ENCODE peak calls at places on chromosomes 7 and 10, in five cellular contexts. P, N, S, A and C are unnamed samples.

GRCh38 chr10:124416733-124417132 is 2.0 kb downstream of the OAT start:
- DNase-seq in P (no peak), N (no peak), S (peak; percentile 74), A (no peak), C (no peak)

GRCh38 chr7:153887756-153888591 is 164.2 kb upstream of the DPP6 start:
- DNase-seq in P (no peak), N (no peak), S (no peak), A (no peak), C (no peak)

GRCh38 chr7:12111461-12112405 is 99.4 kb upstream of the TMEM106B start:
- DNase-seq in P (peak; percentile 39), N (no peak), S (no peak), A (no peak), C (no peak)

GRCh38 chr10:122648599-122649428 is 50.8 kb downstream of the C10orf120 start:
- DNase-seq in P (peak; percentile 34), N (no peak), S (peak; percentile 49), A (peak; percentile 35), C (peak; percentile 49)

GRCh38 chr7:12256025-12256570 is 45.0 kb downstream of the TMEM106B start:
- DNase-seq in P (no peak), N (no peak), S (no peak), A (no peak), C (no peak)

GRCh38 chr7:35714407-35714806 is 19.5 kb upstream of the HERPUD2 start:
- DNase-seq in P (no peak), N (no peak), S (no peak), A (no peak), C (no peak)

GRCh38 chr7:74579800-74580685 is 77.5 kb upstream of the GTF2I start:
- DNase-seq in P (no peak), N (no peak), S (peak; percentile 94), A (no peak), C (no peak)

GRCh38 chr7:149245244-149245643 is 5.8 kb downstream of the ZNF212 start:
- DNase-seq in P (no peak), N (no peak), S (no peak), A (no peak), C (no peak)

GRCh38 chr7:132666076-132666775 is 90.0 kb upstream of the PLXNA4 start:
- DNase-seq in P (no peak), N (no peak), S (no peak), A (no peak), C (no peak)

GRCh38 chr7:17090751-17091150 is 207.7 kb upstream of the AHR start:
- DNase-seq in P (no peak), N (no peak), S (no peak), A (no peak), C (no peak)

GRCh38 chr7:21338728-21339164 is 89.1 kb upstream of the SP4 start:
- DNase-seq in P (no peak), N (no peak), S (no peak), A (no peak), C (no peak)

GRCh38 chr10:110546077-110546476 is 21.4 kb upstream of the SMC3 start:
- DNase-seq in P (no peak), N (no peak), S (no peak), A (no peak), C (no peak)

GRCh38 chr10:100014129-100014762 is 4.5 kb upstream of the DNMBP start:
- DNase-seq in P (no peak), N (peak; percentile 98), S (no peak), A (no peak), C (no peak)

GRCh38 chr7:110253083-110253482 is 837.8 kb upstream of the LRRN3 start:
- DNase-seq in P (no peak), N (no peak), S (no peak), A (no peak), C (no peak)

GRCh38 chr10:4498763-4499251 is 327.2 kb upstream of the AKR1E2 start:
- DNase-seq in P (no peak), N (no peak), S (no peak), A (no peak), C (no peak)

GRCh38 chr7:94223375-94224084 is 171.2 kb upstream of the COL1A2 start:
- DNase-seq in P (peak; percentile 71), N (no peak), S (no peak), A (no peak), C (peak; percentile 41)

GRCh38 chr7:122299624-122299934 is 5.0 kb downstream of the FEZF1 start:
- DNase-seq in P (no peak), N (no peak), S (no peak), A (no peak), C (no peak)

GRCh38 chr10:22823109-22823508 is 104.7 kb upstream of the ARMC3 start:
- DNase-seq in P (no peak), N (peak; percentile 23), S (peak; percentile 79), A (no peak), C (peak; percentile 95)

GRCh38 chr10:6674282-6674681 is 94.2 kb upstream of the PRKCQ start:
- DNase-seq in P (no peak), N (no peak), S (no peak), A (no peak), C (no peak)

GRCh38 chr10:100341953-100342626 is 4.9 kb upstream of the SCD start:
- DNase-seq in P (no peak), N (no peak), S (peak; percentile 87), A (peak; percentile 78), C (peak; percentile 64)

GRCh38 chr10:119470920-119471702 is 71.4 kb downstream of the RGS10 start:
- DNase-seq in P (no peak), N (no peak), S (no peak), A (no peak), C (no peak)

DNA sequence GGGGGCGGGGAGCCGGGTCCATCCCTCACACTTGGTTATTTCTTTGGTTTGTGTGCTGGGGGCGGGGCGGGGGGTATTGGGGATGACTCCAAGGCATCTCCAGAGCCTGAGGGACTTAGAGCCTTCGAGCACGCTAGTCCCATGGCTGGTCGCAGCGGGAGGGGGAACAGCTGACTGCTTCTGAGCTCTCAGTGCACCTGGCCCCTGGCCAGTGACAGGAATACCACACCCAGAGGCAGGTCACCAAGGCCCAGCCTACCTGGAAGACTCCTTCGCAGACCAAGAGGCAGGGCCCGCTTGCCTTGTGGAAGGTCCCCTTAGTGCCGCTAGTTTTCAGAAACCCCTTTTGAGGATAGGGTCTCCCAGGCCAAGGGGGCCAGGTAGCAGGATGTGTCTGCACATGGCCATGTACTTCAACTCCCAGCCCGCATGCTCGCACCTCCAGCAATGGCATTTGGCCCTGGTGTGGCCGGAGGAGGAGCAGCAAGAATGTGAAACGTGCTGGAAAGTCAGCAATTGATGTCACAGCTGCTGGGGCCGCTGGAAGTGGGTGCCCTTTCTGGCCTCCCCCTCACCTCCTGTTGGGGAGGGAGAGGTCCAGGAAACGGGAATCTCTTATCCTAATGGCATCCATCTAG is 40.3 kb downstream of the AGAP3 start:
- DNase-seq in P (no peak), N (no peak), S (no peak), A (no peak), C (no peak)
- TF ChIP-seq JUND in P (no peak), N (no peak), S (no peak), A (no peak), C (no peak)

GRCh38 chr7:39633563-39634550 is 10.5 kb downstream of the RALA start:
- DNase-seq in P (no peak), N (no peak), S (no peak), A (no peak), C (no peak)
- TF ChIP-seq ATF3 in P (no peak), N (no peak), S (no peak), A (no peak), C (no peak)

GRCh38 chr7:28382146-28382545 is 30.2 kb upstream of the CREB5 start:
- DNase-seq in P (no peak), N (no peak), S (no peak), A (no peak), C (no peak)
- TF ChIP-seq SP1 in P (no peak), N (no peak), S (no peak), A (no peak), C (no peak)

GRCh38 chr10:34101001-34101400 is 714.1 kb downstream of the PARD3 start:
- DNase-seq in P (no peak), N (no peak), S (no peak), A (no peak), C (no peak)

GRCh38 chr10:34104829-34105572 is 710.1 kb downstream of the PARD3 start:
- DNase-seq in P (no peak), N (no peak), S (no peak), A (no peak), C (no peak)

GRCh38 chr10:34098817-34099567 is 716.1 kb downstream of the PARD3 start:
- DNase-seq in P (no peak), N (no peak), S (no peak), A (no peak), C (no peak)

GRCh38 chr10:34102917-34103506 is 712.1 kb downstream of the PARD3 start:
- DNase-seq in P (no peak), N (no peak), S (no peak), A (no peak), C (no peak)

DNA sequence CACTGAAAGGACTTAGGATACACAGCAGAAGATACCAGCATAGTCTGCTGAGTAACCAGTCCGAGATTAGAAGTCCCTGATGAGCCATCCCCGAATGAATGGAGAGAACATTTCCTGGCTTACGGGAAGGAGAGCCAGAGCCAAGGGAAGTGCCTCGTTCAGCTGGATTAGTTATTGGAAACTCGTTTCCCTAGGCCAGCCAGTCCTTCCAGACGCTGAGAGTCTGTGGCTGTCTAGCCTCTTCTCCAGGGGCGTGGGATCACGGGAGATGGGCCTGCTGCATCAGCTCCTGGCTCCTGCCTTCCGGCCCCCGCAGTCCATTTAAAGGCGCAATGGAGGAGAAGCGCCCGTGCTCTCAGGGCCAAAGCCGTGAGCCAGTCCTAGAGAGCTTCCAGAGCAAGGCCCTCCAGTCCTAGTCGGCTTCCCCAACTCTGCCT is 712.8 kb downstream of the PARD3 start:
- DNase-seq in P (no peak), N (no peak), S (no peak), A (no peak), C (no peak)
- TF ChIP-seq JUND in P (no peak), N (no peak), S (no peak), A (no peak), C (no peak)

GRCh38 chr10:102120987-102121738 is 995 bp upstream of the LDB1 start:
- DNase-seq in P (peak; percentile 91), N (no peak), S (no peak), A (peak; percentile 49), C (no peak)

GRCh38 chr10:102118867-102119266 is 1.3 kb downstream of the LDB1 start:
- DNase-seq in P (no peak), N (no peak), S (no peak), A (no peak), C (no peak)

GRCh38 chr10:102120142-102120986 is at the start of gene LDB1:
- DNase-seq in P (no peak), N (no peak), S (peak; percentile 62), A (peak; percentile 82), C (peak; percentile 65)

GRCh38 chr10:102117391-102118159 is 2.6 kb downstream of the LDB1 start:
- DNase-seq in P (no peak), N (no peak), S (peak; percentile 78), A (no peak), C (no peak)

GRCh38 chr10:102119417-102120141 is 589 bp downstream of the LDB1 start:
- DNase-seq in P (no peak), N (no peak), S (no peak), A (peak; percentile 93), C (peak; percentile 59)
- TF ChIP-seq ATF3 in P (no peak), N (no peak), S (no peak), A (no peak), C (no peak)